ENCODE peak calls at places on chromosome 10, in eight cellular contexts. C is IMR-90, T is Peyer's patch, P is sigmoid colon, I is endothelial cell of umbilical vein, B is transverse colon, D is heart left ventricle, S is HCT116. L is an unnamed sample.

GRCh38 chr10:70560511-70560931 is 42.0 kb downstream of the PRF1 start:
- DNase-seq in C (no peak), T (no peak), P (peak), I (no peak), B (no peak), D (no peak), S (no peak), L (no peak)

GRCh38 chr10:34758447-34758996 is 56.6 kb downstream of the PARD3 start:
- DNase-seq in C (peak), T (peak), P (no peak), I (peak), B (no peak), D (no peak), S (peak), L (peak)

GRCh38 chr10:98470850-98471249 is 24.1 kb upstream of the HPS1 start:
- DNase-seq in C (no peak), T (no peak), P (no peak), I (no peak), B (no peak), D (no peak), S (no peak), L (no peak)

GRCh38 chr10:70479161-70479531 is 579 bp downstream of the PALD1 start:
- DNase-seq in C (no peak), T (no peak), P (no peak), I (no peak), B (no peak), D (no peak), S (no peak), L (no peak)

GRCh38 chr10:98264378-98265065 is 3.5 kb downstream of the LOXL4 start:
- DNase-seq in C (no peak), T (no peak), P (no peak), I (no peak), B (no peak), D (no peak), S (no peak), L (no peak)

GRCh38 chr10:85623342-85623741 is 743.3 kb downstream of the GRID1 start:
- DNase-seq in C (no peak), T (no peak), P (no peak), I (no peak), B (no peak), D (no peak), S (no peak), L (no peak)

GRCh38 chr10:132634947-132635271 is 97.3 kb downstream of the INPP5A start:
- DNase-seq in C (no peak), T (peak), P (no peak), I (no peak), B (no peak), D (no peak), S (no peak), L (no peak)

GRCh38 chr10:34184901-34185386 is 630.2 kb downstream of the PARD3 start:
- DNase-seq in C (no peak), T (no peak), P (no peak), I (peak), B (no peak), D (no peak), S (no peak), L (no peak)

GRCh38 chr10:80477813-80478212 is 23.7 kb downstream of the TSPAN14 start:
- DNase-seq in C (peak), T (peak), P (no peak), I (peak), B (no peak), D (no peak), S (peak), L (peak)

GRCh38 chr10:124131176-124131575 is 37.8 kb upstream of the CHST15 start:
- DNase-seq in C (no peak), T (no peak), P (no peak), I (no peak), B (no peak), D (no peak), S (no peak), L (no peak)

GRCh38 chr10:79984851-79985250 is 35.9 kb upstream of the SFTPD start:
- DNase-seq in C (no peak), T (no peak), P (no peak), I (no peak), B (peak), D (no peak), S (peak), L (no peak)

GRCh38 chr10:125204400-125204799 is 44.0 kb upstream of the CTBP2 start:
- DNase-seq in C (no peak), T (no peak), P (no peak), I (no peak), B (no peak), D (no peak), S (no peak), L (no peak)

GRCh38 chr10:119263966-119264621 is 56.7 kb downstream of the GRK5 start:
- DNase-seq in C (no peak), T (no peak), P (no peak), I (peak), B (no peak), D (no peak), S (no peak), L (no peak)

GRCh38 chr10:115772606-115773005 is 500.4 kb downstream of the GFRA1 start:
- DNase-seq in C (peak), T (no peak), P (no peak), I (no peak), B (no peak), D (no peak), S (no peak), L (peak)

GRCh38 chr10:34830527-34830926 is 15.4 kb upstream of the PARD3 start:
- DNase-seq in C (no peak), T (no peak), P (no peak), I (no peak), B (no peak), D (no peak), S (no peak), L (no peak)

GRCh38 chr10:88901206-88901605 is 21.2 kb downstream of the STAMBPL1 start:
- DNase-seq in C (no peak), T (no peak), P (no peak), I (no peak), B (no peak), D (no peak), S (no peak), L (no peak)

GRCh38 chr10:17476073-17476472 is 21.7 kb upstream of the ST8SIA6 start:
- DNase-seq in C (no peak), T (no peak), P (no peak), I (no peak), B (no peak), D (no peak), S (no peak), L (no peak)

GRCh38 chr10:1414893-1415292 is 322.4 kb downstream of the ADARB2 start:
- DNase-seq in C (no peak), T (no peak), P (no peak), I (no peak), B (no peak), D (no peak), S (no peak), L (no peak)

GRCh38 chr10:58174831-58175230 is 92.9 kb downstream of the IPMK start:
- DNase-seq in C (no peak), T (peak), P (no peak), I (no peak), B (peak), D (no peak), S (no peak), L (no peak)

GRCh38 chr10:96829029-96829773 is 2.9 kb upstream of the LCOR start:
- DNase-seq in C (no peak), T (no peak), P (no peak), I (no peak), B (no peak), D (no peak), S (no peak), L (no peak)

DNA sequence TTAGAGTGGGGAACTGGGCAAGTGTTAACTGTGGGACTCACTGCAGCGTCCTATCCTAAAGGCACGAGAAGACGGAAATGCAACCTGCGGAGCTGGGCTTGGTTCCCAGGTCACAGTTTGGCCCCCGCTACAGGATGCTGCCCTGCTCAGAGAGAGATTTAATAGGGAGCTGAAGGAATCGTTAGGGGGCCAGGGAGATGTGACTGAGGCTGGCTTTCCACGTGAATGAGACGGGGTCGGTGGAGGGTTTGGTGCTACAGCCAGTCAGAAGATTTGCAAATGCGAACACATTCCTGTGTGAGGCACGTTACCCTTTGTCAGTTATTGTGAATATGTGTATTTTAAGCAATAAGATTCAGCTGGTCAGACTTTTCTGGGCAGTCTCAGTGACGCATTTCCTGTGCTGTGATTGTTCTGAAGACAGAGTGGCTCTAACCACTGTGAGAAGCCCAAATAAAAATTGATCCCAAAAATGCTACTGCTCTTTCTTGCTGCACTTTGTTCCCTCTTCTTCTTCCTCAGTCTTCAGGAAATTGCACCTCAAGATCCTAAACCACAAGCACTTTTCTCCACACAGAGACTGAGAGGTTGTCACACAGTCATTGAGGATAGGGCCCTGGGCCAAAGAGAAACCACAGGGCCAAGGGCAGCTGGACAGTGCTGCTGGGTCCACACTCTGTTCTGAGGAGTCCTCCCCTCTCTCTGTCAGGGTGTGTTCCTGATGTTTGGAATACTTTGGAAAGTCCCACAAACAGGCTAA is 21.2 kb downstream of the CYP17A1 start:
- DNase-seq in C (peak), T (peak), P (peak), I (peak), B (peak), D (peak), S (no peak), L (peak)
- TF ChIP-seq POLR2A in C (peak), T (no peak), P (no peak), I (no peak), B (peak), D (no peak), S (no peak), L (no peak)

GRCh38 chr10:62853710-62854109 is 37.5 kb upstream of the EGR2 start:
- DNase-seq in C (no peak), T (no peak), P (no peak), I (no peak), B (no peak), D (no peak), S (no peak), L (no peak)
- TF ChIP-seq POLR2A in C (no peak), T (no peak), P (no peak), I (no peak), B (no peak), D (no peak), S (no peak), L (no peak)

DNA sequence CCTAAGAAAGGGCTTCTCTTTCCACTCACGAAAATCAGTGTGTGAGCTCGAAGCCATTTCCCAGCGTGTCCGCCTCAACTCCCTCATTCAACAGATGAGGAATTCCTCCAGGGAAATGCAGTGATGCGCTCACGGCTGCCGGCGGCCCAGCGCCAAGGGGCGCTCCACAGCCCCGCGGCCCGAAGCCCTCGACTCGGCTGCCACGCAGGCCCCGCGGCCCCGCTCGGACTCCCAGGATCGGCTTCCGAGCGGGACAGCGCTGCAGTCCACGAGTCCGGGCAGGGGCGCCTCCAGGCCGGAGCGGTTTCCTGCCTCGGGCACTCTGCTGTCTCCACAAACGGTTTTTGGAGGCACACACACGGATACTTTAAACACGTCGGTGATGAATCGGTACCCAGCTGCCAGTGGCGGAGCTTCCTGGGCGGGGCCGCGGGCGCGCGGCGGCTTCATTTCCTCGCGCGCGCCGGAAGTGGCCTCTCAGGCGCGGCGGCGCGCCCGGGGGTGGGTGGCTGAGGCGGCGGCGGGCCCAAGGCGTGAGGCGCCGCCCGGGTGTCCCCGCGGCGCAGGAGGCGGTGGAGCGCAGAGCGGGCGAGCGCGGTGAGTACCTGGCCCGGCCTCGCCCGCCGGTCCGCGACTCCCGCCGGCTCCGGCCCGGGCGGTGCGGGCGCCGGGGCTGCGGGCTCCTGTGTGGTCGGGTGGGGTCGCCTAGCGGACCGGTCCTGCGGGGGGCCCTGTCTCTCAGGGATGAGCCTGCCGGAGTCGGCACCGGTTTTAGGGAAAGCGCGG is at the start of gene CSGALNACT2:
- DNase-seq in C (peak), T (peak), P (peak), I (peak), B (peak), D (peak), S (peak), L (peak)
- TF ChIP-seq POLR2A in C (peak), T (peak), P (peak), I (peak), B (peak), D (no peak), S (no peak), L (peak)

DNA sequence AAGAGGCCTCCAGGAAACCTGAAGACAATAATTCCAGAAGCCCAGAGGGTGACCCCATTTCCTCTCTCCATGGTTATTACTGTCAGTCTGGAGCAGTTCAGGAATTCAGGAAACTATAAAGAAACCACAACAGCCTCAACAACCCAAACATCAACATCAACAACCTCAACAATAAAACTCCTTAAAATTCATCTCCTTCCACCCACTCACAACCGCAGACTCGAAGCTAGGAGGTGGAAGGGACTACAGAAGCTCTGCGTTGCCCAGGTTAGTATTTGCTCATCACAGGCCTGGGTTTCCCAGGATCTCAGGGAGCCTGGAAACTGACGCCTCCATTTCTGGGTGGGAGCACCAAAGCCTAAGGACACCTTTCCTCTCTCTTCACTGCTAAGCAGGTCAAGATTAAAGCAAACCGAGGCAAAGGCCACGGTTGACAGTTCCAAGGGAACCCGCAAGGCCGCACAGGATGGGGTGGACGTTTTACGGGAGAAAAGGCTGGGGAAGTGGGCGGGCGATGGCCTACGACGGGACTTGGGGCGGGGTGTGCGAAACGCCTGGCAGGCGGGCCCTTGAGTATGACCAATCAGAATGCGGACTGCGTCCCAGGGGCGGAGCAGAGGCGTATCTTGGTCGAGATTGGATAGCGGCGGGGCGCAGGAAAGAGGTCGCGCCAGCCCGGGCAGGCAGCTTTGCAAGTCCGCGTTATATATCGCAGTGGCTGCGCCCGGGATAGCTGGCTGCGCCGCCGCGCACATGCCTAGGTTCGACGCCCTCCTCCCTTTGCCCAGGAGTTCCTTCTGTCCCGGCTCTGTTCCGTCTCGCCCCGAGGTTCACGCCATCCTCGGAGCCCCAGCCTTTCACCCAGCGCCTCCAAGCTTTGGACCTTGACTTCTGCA is at the start of gene ELOVL3:
- DNase-seq in C (peak), T (peak), P (peak), I (peak), B (peak), D (peak), S (peak), L (peak)
- TF ChIP-seq POLR2A in C (no peak), T (no peak), P (no peak), I (no peak), B (no peak), D (no peak), S (peak), L (peak)

GRCh38 chr10:122374246-122374858 is at the start of gene PLEKHA1:
- DNase-seq in C (peak), T (peak), P (peak), I (peak), B (peak), D (peak), S (peak), L (peak)
- TF ChIP-seq POLR2A in C (no peak), T (peak), P (no peak), I (peak), B (no peak), D (no peak), S (no peak), L (peak)

L was measured in H54.